ENCODE peak calls at places on chromosomes 7 and 10, in five cellular contexts. S is neural crest cell, P is Peyer's patch, O is astrocyte of the spinal cord, C is activated B cell treated with CpG ODN at 0.5 μM for 24 hours. F is an unnamed sample.

GRCh38 chr10:56551037-56551436 is 190.0 kb upstream of the ZWINT start:
- DNase-seq in S (no peak), P (no peak), O (no peak), C (no peak), F (no peak)

GRCh38 chr7:48109848-48110663 is 21.0 kb downstream of the UPP1 start:
- DNase-seq in S (peak; percentile 75), P (peak; percentile 96), O (peak; percentile 38), C (peak; percentile 79), F (peak; percentile 82)

GRCh38 chr10:804191-804781 is 114.8 kb upstream of the DIP2C start:
- DNase-seq in S (peak; percentile 33), P (no peak), O (no peak), C (no peak), F (no peak)

GRCh38 chr10:53108317-53108934 is 335.8 kb upstream of the MBL2 start:
- DNase-seq in S (no peak), P (no peak), O (peak; percentile 15), C (no peak), F (no peak)

GRCh38 chr10:80471715-80472233 is 17.7 kb downstream of the TSPAN14 start:
- DNase-seq in S (no peak), P (peak; percentile 48), O (no peak), C (no peak), F (no peak)

GRCh38 chr10:129760003-129760315 is 204.1 kb downstream of the EBF3 start:
- DNase-seq in S (no peak), P (no peak), O (no peak), C (no peak), F (no peak)

GRCh38 chr7:132328047-132328620 is 248.1 kb downstream of the PLXNA4 start:
- DNase-seq in S (peak; percentile 52), P (no peak), O (no peak), C (no peak), F (no peak)

GRCh38 chr10:28219241-28219640 is 83.6 kb downstream of the MPP7 start:
- DNase-seq in S (no peak), P (no peak), O (peak; percentile 64), C (no peak), F (no peak)

GRCh38 chr7:152142976-152143665 is 117.6 kb downstream of the GALNT11 start:
- DNase-seq in S (no peak), P (no peak), O (no peak), C (no peak), F (no peak)

GRCh38 chr10:128550045-128550444 is 423.8 kb upstream of the MKI67 start:
- DNase-seq in S (no peak), P (no peak), O (no peak), C (no peak), F (no peak)

GRCh38 chr10:68501691-68502090 is 25.6 kb downstream of the SLC25A16 start:
- DNase-seq in S (no peak), P (no peak), O (no peak), C (no peak), F (no peak)

GRCh38 chr10:82041018-82041417 is 166.0 kb downstream of the NRG3 start:
- DNase-seq in S (no peak), P (no peak), O (no peak), C (no peak), F (no peak)

GRCh38 chr7:101159696-101160674 is 5.4 kb downstream of the VGF start:
- DNase-seq in S (no peak), P (no peak), O (no peak), C (no peak), F (no peak)

GRCh38 chr7:55546826-55547225 is 25.5 kb downstream of the VOPP1 start:
- DNase-seq in S (no peak), P (no peak), O (peak; percentile 81), C (no peak), F (no peak)

GRCh38 chr10:54594289-54594688 is 206.7 kb downstream of the PCDH15 start:
- DNase-seq in S (no peak), P (no peak), O (no peak), C (no peak), F (no peak)

GRCh38 chr7:104230606-104231005 is 22.8 kb upstream of the ORC5 start:
- DNase-seq in S (no peak), P (no peak), O (peak; percentile 39), C (no peak), F (no peak)

GRCh38 chr7:100431286-100431735 is 1.7 kb downstream of the MEPCE start:
- DNase-seq in S (no peak), P (peak; percentile 51), O (no peak), C (no peak), F (no peak)

DNA sequence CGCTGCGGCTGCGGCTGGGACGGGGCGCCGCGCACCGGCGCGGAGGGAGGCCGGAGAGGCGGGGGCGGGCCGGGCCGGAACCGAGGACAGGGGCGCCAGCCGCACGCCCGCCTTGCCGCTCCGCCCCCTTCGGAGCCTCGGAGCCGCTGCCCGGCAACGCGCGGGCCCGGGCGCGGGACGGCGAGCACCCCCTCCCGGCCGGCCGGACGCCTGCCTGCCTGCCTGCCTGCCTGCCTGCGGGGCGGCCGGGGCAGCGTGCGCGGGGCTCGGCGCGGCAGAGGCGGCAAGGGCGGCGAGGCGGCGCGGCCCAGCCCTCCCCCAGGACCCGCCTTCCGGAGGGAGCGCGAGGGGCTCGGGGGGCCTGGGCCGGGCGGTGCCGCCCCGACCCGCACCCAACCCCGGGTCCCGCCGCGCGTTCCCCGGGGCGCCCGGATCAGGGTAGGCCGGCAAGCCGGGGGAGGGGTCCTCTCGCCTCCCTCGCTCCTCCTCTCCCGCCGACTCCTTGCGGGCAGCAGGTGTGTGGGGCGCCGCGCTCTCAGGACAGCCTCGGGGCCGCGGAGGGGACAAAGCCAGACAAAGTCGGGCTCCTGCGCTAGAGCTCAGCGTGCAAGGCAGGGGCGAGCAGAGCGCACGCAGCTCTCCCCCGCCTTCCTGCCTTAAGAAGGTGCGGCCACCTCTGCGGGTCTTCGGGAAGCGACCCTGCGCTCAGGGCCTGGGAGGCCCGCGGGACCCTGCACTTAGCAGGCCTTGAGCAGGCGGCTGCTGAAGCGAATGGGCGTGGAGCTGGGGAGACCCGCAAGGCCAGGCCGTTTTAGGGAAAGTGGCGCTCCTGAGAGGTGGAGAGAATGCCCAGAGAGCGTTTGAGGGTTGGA is at the start of gene KIAA1549:
- DNase-seq in S (peak; percentile 51), P (peak; percentile 75), O (peak; percentile 48), C (peak; percentile 61), F (peak; percentile 91)
- TF ChIP-seq CTCF in S (peak; percentile 33), P (peak; percentile 46), O (peak; percentile 13), C (no peak), F (peak; percentile 84)

GRCh38 chr7:128217972-128218652 is 23.0 kb upstream of the LEP start:
- DNase-seq in S (no peak), P (no peak), O (no peak), C (no peak), F (no peak)
- TF ChIP-seq CTCF in S (peak; percentile 37), P (peak; percentile 4), O (peak; percentile 11), C (no peak), F (no peak)

GRCh38 chr7:25858200-25858561 is 293.8 kb upstream of the NFE2L3 start:
- DNase-seq in S (no peak), P (no peak), O (no peak), C (no peak), F (no peak)

GRCh38 chr7:25857376-25858067 is 294.5 kb upstream of the NFE2L3 start:
- DNase-seq in S (peak; percentile 20), P (peak; percentile 81), O (no peak), C (no peak), F (no peak)

GRCh38 chr7:25854608-25855497 is 297.1 kb upstream of the NFE2L3 start:
- DNase-seq in S (peak; percentile 63), P (peak; percentile 77), O (peak; percentile 97), C (no peak), F (no peak)

GRCh38 chr7:25854059-25854458 is 297.9 kb upstream of the NFE2L3 start:
- DNase-seq in S (no peak), P (no peak), O (no peak), C (no peak), F (no peak)

GRCh38 chr7:25856056-25856780 is 295.8 kb upstream of the NFE2L3 start:
- DNase-seq in S (no peak), P (no peak), O (peak; percentile 32), C (no peak), F (no peak)
- TF ChIP-seq CTCF in S (no peak), P (no peak), O (no peak), C (no peak), F (no peak)

DNA sequence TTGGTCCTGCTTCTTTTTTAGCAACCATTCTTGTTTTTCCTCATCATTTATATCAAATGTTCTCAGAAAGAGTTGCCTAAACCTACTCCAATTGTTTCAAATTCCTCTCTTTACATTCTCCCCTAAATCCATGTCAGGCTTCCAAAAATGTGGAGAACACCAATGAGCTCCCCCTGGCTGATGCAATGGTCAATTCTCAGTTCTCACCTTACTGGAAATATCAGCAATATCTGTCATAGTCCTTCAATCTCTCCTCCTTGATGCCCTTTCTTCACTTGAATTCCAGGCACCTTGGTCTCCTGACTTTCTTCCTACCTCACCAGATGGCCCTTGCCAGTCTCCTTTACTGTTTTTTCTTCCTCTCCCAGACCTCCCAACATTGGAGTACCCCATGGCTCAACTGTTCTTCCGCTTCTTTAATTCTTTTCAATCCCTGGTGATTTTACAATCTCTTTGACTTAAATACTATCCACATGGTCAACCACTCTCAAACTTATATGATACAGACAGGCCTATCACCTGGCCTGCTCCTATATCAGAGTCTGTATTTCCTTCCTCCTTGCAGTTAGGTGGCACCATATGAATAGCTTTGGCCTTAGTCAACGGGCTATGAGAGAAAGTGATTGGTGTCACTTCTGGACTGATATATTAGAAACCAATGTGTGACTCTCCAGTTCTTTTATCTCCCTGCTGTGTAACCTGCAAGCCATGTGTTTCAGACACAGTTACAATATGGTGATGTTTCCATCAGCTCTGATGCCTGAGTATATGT is 47.4 kb upstream of the CAV2 start:
- DNase-seq in S (no peak), P (no peak), O (no peak), C (no peak), F (no peak)
- TF ChIP-seq CTCF in S (no peak), P (no peak), O (no peak), C (no peak), F (no peak)

DNA sequence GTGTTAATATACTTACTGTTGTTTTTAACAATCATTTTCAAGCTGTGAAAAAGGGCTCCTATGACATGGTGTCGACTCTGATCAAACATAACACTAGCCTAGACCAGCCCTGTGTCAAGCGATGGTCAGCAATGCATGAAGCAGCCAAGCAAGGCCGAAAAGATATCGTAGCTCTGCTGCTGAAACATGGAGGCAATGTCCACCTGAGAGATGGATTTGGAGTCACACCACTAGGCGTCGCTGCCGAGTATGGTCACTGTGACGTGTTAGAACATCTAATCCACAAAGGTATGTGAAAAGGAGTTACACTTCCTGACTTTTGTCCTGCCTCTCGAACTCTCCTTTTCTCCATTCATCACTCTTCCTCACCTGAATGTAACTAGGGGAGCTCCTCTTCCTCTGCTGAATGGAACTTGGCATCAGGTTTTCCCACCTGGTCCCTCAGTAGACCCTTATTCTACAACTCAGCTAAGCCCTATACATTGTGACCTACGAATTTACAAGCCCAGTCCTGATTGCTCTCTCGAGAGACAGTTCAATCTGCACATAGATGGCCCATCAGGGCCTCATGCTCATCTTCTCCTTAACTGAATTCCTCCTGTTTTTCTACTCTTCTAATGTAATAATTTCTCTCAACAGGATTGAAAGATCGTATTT is 23.0 kb downstream of the ASB15 start:
- DNase-seq in S (peak; percentile 32), P (peak; percentile 83), O (no peak), C (peak; percentile 26), F (peak; percentile 63)
- TF ChIP-seq CTCF in S (peak; percentile 64), P (peak; percentile 56), O (peak; percentile 61), C (no peak), F (peak; percentile 81)